ENCODE peak calls at places on chromosomes 1 and 21, in nine cellular contexts. O is GDM1; I is T-cell; R is NCI-H69; K is mucosa of descending colon; E is heart right ventricle; F is AML-193; N is HFFc6; V is stimulated activated CD4-positive, alpha-beta T cell treated with anti-CD3 and anti-CD28 coated beads, Interleukin-2, amount 100 ng/mL, for 24 hours. X is an unnamed sample.
A peak's percentile ranks its signal among the peaks of the same experiment; 100 is the strongest.

GRCh38 chr1:180152588-180152987 is 2.1 kb upstream of the QSOX1 start:
- DNase-seq in O (no peak), I (no peak), R (no peak), K (no peak), E (no peak), F (no peak), N (no peak), V (no peak), X (no peak)

GRCh38 chr1:171623651-171624331 is 1.7 kb downstream of the MYOCOS start:
- DNase-seq in O (no peak), I (no peak), R (no peak), K (no peak), E (no peak), F (no peak), N (no peak), V (no peak), X (no peak)

GRCh38 chr1:53328490-53329182 is 766 bp upstream of the LRP8 start:
- DNase-seq in O (no peak), I (peak; percentile 13), R (no peak), K (no peak), E (no peak), F (peak; percentile 28), N (no peak), V (no peak), X (no peak)

GRCh38 chr1:168172250-168172915 is 6.4 kb upstream of the TIPRL start:
- DNase-seq in O (no peak), I (no peak), R (no peak), K (no peak), E (no peak), F (no peak), N (no peak), V (no peak), X (no peak)

GRCh38 chr1:228872080-228872479 is 136.8 kb downstream of the RHOU start:
- DNase-seq in O (no peak), I (no peak), R (no peak), K (no peak), E (no peak), F (no peak), N (no peak), V (peak; percentile 6), X (no peak)

GRCh38 chr1:44701141-44701573 is 26.6 kb downstream of the ARMH1 start:
- DNase-seq in O (no peak), I (no peak), R (no peak), K (no peak), E (no peak), F (no peak), N (no peak), V (no peak), X (no peak)

GRCh38 chr1:32013386-32014198 is at the start of gene KHDRBS1:
- DNase-seq in O (peak; percentile 100), I (peak; percentile 96), R (peak; percentile 98), K (peak; percentile 99), E (peak; percentile 99), F (peak; percentile 97), N (peak; percentile 98), V (peak; percentile 98), X (peak; percentile 95)

GRCh38 chr1:61132176-61133047 is 50.1 kb downstream of the NFIA start:
- DNase-seq in O (no peak), I (no peak), R (peak; percentile 61), K (no peak), E (no peak), F (no peak), N (peak; percentile 17), V (no peak), X (no peak)

GRCh38 chr21:36641346-36641745 is 57.6 kb upstream of the SIM2 start:
- DNase-seq in O (no peak), I (no peak), R (no peak), K (no peak), E (no peak), F (no peak), N (no peak), V (no peak), X (no peak)

GRCh38 chr1:78019031-78019430 is 14.3 kb downstream of the DNAJB4 start:
- DNase-seq in O (no peak), I (no peak), R (no peak), K (no peak), E (no peak), F (no peak), N (no peak), V (no peak), X (no peak)

GRCh38 chr1:239240736-239241135 is 145.6 kb upstream of the CHRM3 start:
- DNase-seq in O (no peak), I (no peak), R (no peak), K (no peak), E (no peak), F (no peak), N (no peak), V (no peak), X (no peak)

GRCh38 chr1:33050221-33051076 is 13.8 kb upstream of the AK2 start:
- DNase-seq in O (peak; percentile 43), I (no peak), R (peak; percentile 7), K (no peak), E (no peak), F (peak; percentile 79), N (peak; percentile 91), V (no peak), X (no peak)